ENCODE peak calls at places on chromosomes 1 and 21, in nine cellular contexts. One of them, this sample, is unnamed.

GRCh38 chr1:22830131-22830566 is 119.5 kb downstream of the EPHB2 start:
- DNase-seq in endodermal cell: no peak
- DNase-seq in T-helper 2 cell: no peak
- DNase-seq in fibroblast of pulmonary artery: no peak
- DNase-seq in activated T-cell treated with anti-CD3 and anti-CD28 coated beads for 4 hours: no peak
- DNase-seq in upper lobe of right lung: no peak
- DNase-seq in left colon: no peak
- DNase-seq in Right ventricle myocardium inferior: no peak
- DNase-seq in activated CD4-positive, alpha-beta T cell treated with anti-CD3 and anti-CD28 coated beads, Interleukin-2, amount 50 U/mL, for 24 hours: no peak
- DNase-seq in this sample: no peak

GRCh38 chr1:111140680-111140967 is 601 bp downstream of the CEPT1 start:
- DNase-seq in T-helper 2 cell: no peak
- DNase-seq in Right ventricle myocardium inferior: no peak
- DNase-seq in endodermal cell: peak; percentile 84
- DNase-seq in left colon: peak; percentile 64
- DNase-seq in activated CD4-positive, alpha-beta T cell treated with anti-CD3 and anti-CD28 coated beads, Interleukin-2, amount 50 U/mL, for 24 hours: no peak
- DNase-seq in upper lobe of right lung: no peak
- DNase-seq in activated T-cell treated with anti-CD3 and anti-CD28 coated beads for 4 hours: no peak
- DNase-seq in fibroblast of pulmonary artery: peak; percentile 50
- DNase-seq in this sample: no peak

GRCh38 chr21:29737188-29737587 is 202.6 kb downstream of the GRIK1 start:
- DNase-seq in T-helper 2 cell: no peak
- DNase-seq in fibroblast of pulmonary artery: no peak
- DNase-seq in endodermal cell: no peak
- DNase-seq in Right ventricle myocardium inferior: no peak
- DNase-seq in activated T-cell treated with anti-CD3 and anti-CD28 coated beads for 4 hours: no peak
- DNase-seq in upper lobe of right lung: no peak
- DNase-seq in activated CD4-positive, alpha-beta T cell treated with anti-CD3 and anti-CD28 coated beads, Interleukin-2, amount 50 U/mL, for 24 hours: no peak
- DNase-seq in left colon: no peak
- DNase-seq in this sample: no peak

GRCh38 chr1:168202941-168203654 is 22.7 kb upstream of the SFT2D2 start:
- DNase-seq in activated T-cell treated with anti-CD3 and anti-CD28 coated beads for 4 hours: no peak
- DNase-seq in activated CD4-positive, alpha-beta T cell treated with anti-CD3 and anti-CD28 coated beads, Interleukin-2, amount 50 U/mL, for 24 hours: no peak
- DNase-seq in T-helper 2 cell: no peak
- DNase-seq in fibroblast of pulmonary artery: peak; percentile 97
- DNase-seq in Right ventricle myocardium inferior: no peak
- DNase-seq in left colon: no peak
- DNase-seq in upper lobe of right lung: no peak
- DNase-seq in endodermal cell: no peak
- DNase-seq in this sample: no peak

GRCh38 chr1:78370356-78370755 is 120.4 kb upstream of the PTGFR start:
- DNase-seq in activated CD4-positive, alpha-beta T cell treated with anti-CD3 and anti-CD28 coated beads, Interleukin-2, amount 50 U/mL, for 24 hours: no peak
- DNase-seq in upper lobe of right lung: no peak
- DNase-seq in T-helper 2 cell: no peak
- DNase-seq in activated T-cell treated with anti-CD3 and anti-CD28 coated beads for 4 hours: no peak
- DNase-seq in endodermal cell: no peak
- DNase-seq in fibroblast of pulmonary artery: peak; percentile 66
- DNase-seq in left colon: no peak
- DNase-seq in Right ventricle myocardium inferior: no peak
- DNase-seq in this sample: no peak

GRCh38 chr21:27221084-27221483 is 254.2 kb upstream of the ADAMTS5 start:
- DNase-seq in T-helper 2 cell: no peak
- DNase-seq in activated T-cell treated with anti-CD3 and anti-CD28 coated beads for 4 hours: no peak
- DNase-seq in Right ventricle myocardium inferior: no peak
- DNase-seq in activated CD4-positive, alpha-beta T cell treated with anti-CD3 and anti-CD28 coated beads, Interleukin-2, amount 50 U/mL, for 24 hours: no peak
- DNase-seq in fibroblast of pulmonary artery: no peak
- DNase-seq in upper lobe of right lung: no peak
- DNase-seq in endodermal cell: no peak
- DNase-seq in left colon: no peak
- DNase-seq in this sample: no peak

GRCh38 chr21:30329203-30329868 is 8.2 kb downstream of the KRTAP27-1 start:
- DNase-seq in endodermal cell: no peak
- DNase-seq in T-helper 2 cell: no peak
- DNase-seq in fibroblast of pulmonary artery: no peak
- DNase-seq in upper lobe of right lung: no peak
- DNase-seq in left colon: no peak
- DNase-seq in activated T-cell treated with anti-CD3 and anti-CD28 coated beads for 4 hours: no peak
- DNase-seq in activated CD4-positive, alpha-beta T cell treated with anti-CD3 and anti-CD28 coated beads, Interleukin-2, amount 50 U/mL, for 24 hours: no peak
- DNase-seq in Right ventricle myocardium inferior: no peak
- DNase-seq in this sample: no peak

GRCh38 chr1:233575450-233575849 is 38.5 kb upstream of the KCNK1 start:
- DNase-seq in activated T-cell treated with anti-CD3 and anti-CD28 coated beads for 4 hours: no peak
- DNase-seq in left colon: no peak
- DNase-seq in T-helper 2 cell: no peak
- DNase-seq in fibroblast of pulmonary artery: no peak
- DNase-seq in Right ventricle myocardium inferior: no peak
- DNase-seq in activated CD4-positive, alpha-beta T cell treated with anti-CD3 and anti-CD28 coated beads, Interleukin-2, amount 50 U/mL, for 24 hours: no peak
- DNase-seq in upper lobe of right lung: no peak
- DNase-seq in endodermal cell: no peak
- DNase-seq in this sample: no peak

GRCh38 chr1:159508951-159509350 is 26.9 kb downstream of the OR10J5 start:
- DNase-seq in left colon: no peak
- DNase-seq in endodermal cell: no peak
- DNase-seq in fibroblast of pulmonary artery: no peak
- DNase-seq in Right ventricle myocardium inferior: no peak
- DNase-seq in activated T-cell treated with anti-CD3 and anti-CD28 coated beads for 4 hours: no peak
- DNase-seq in activated CD4-positive, alpha-beta T cell treated with anti-CD3 and anti-CD28 coated beads, Interleukin-2, amount 50 U/mL, for 24 hours: no peak
- DNase-seq in upper lobe of right lung: no peak
- DNase-seq in T-helper 2 cell: no peak
- DNase-seq in this sample: no peak

This sample was measured in lower lobe of right lung.